ENCODE peak calls at places on chromosome 3, in ten cellular contexts. B is psoas muscle; L is GM23338; J is upper lobe of right lung; M is endodermal cell; U is cardiac muscle cell; K is A549; A is neuronal stem cell; I is colonic mucosa; H is CD4-positive, alpha-beta memory T cell. F is an unnamed sample.

GRCh38 chr3:170155604-170156003 is 25.9 kb downstream of the PHC3 start:
- DNase-seq in B (no peak), L (no peak), J (no peak), M (no peak), U (no peak), K (no peak), A (no peak), I (no peak), H (no peak), F (no peak)

GRCh38 chr3:113222412-113223086 is 11.2 kb downstream of the BOC start:
- DNase-seq in B (no peak), L (no peak), J (no peak), M (no peak), U (no peak), K (no peak), A (no peak), I (no peak), H (no peak), F (peak; percentile 72)

GRCh38 chr3:140972833-140973232 is 31.2 kb downstream of the SLC25A36 start:
- DNase-seq in B (no peak), L (peak; percentile 38), J (no peak), M (no peak), U (peak; percentile 35), K (peak; percentile 19), A (no peak), I (no peak), H (peak; percentile 8), F (no peak)

GRCh38 chr3:106823706-106824105 is 553.5 kb upstream of the CCDC54 start:
- DNase-seq in B (no peak), L (no peak), J (no peak), M (no peak), U (no peak), K (no peak), A (no peak), I (no peak), H (no peak), F (no peak)

GRCh38 chr3:185646382-185647133 is 60.5 kb downstream of the SENP2 start:
- DNase-seq in B (no peak), L (peak; percentile 39), J (no peak), M (peak; percentile 76), U (no peak), K (no peak), A (no peak), I (no peak), H (no peak), F (no peak)

GRCh38 chr3:65927576-65927975 is 111.1 kb downstream of the MAGI1 start:
- DNase-seq in B (no peak), L (peak; percentile 36), J (no peak), M (no peak), U (no peak), K (no peak), A (no peak), I (no peak), H (no peak), F (no peak)

GRCh38 chr3:131163-131889 is 65.2 kb upstream of the CHL1 start:
- DNase-seq in B (no peak), L (no peak), J (no peak), M (no peak), U (no peak), K (no peak), A (no peak), I (no peak), H (no peak), F (no peak)

GRCh38 chr3:188106898-188107684 is 46.9 kb upstream of the LPP start:
- DNase-seq in B (no peak), L (peak; percentile 71), J (no peak), M (peak; percentile 70), U (no peak), K (no peak), A (no peak), I (no peak), H (no peak), F (no peak)

GRCh38 chr3:53650424-53650823 is 156.0 kb downstream of the CACNA1D start:
- DNase-seq in B (no peak), L (no peak), J (no peak), M (no peak), U (no peak), K (no peak), A (no peak), I (no peak), H (no peak), F (no peak)

DNA sequence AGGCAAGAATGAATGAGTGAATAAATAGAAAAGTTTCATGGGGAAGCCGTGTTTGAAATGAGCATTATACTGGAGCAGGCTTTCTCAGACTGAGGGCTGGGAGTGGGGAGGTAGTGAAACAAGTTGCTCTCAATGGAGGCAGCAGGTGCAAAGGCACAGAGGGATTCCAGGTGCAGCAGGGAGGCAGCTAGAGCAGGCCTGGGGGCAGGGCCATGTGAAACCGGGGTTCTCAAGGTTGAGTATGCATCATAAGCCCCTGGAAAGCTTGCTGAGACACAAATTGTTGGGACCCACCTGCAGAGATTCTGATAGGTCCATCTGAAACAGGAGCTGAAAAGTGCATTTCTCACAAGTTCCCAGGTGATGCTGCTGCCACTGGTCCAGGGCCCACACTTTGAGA is 45.3 kb downstream of the BFSP2 start:
- DNase-seq in B (no peak), L (no peak), J (no peak), M (no peak), U (no peak), K (no peak), A (no peak), I (no peak), H (no peak), F (no peak)
- H3K4me1 ChIP-seq in B (peaks cover 15% of the 10 kb centered on the region), L (no peaks in the 10 kb centered on the region), J (no peaks in the 10 kb centered on the region), M (no peaks in the 10 kb centered on the region), U (no peaks in the 10 kb centered on the region), K (peaks cover 24% of the 10 kb centered on the region), A (peaks cover 2% of the 10 kb centered on the region), I (no peaks in the 10 kb centered on the region), H (peaks cover 46% of the 10 kb centered on the region), F (peaks cover 25% of the 10 kb centered on the region)

GRCh38 chr3:57154470-57154869 is 10.7 kb downstream of the IL17RD start:
- DNase-seq in B (no peak), L (no peak), J (no peak), M (peak; percentile 53), U (no peak), K (no peak), A (no peak), I (no peak), H (no peak), F (no peak)
- H3K4me1 ChIP-seq in B (no peaks in the 10 kb centered on the region), L (peaks cover 90% of the 10 kb centered on the region), J (peaks cover 5% of the 10 kb centered on the region), M (peaks cover 45% of the 10 kb centered on the region), U (peaks cover 79% of the 10 kb centered on the region), K (no peaks in the 10 kb centered on the region), A (peaks cover 39% of the 10 kb centered on the region), I (peaks cover 4% of the 10 kb centered on the region), H (peaks cover 8% of the 10 kb centered on the region), F (no peaks in the 10 kb centered on the region)

GRCh38 chr3:127802620-127803019 is 19.7 kb downstream of the MGLL start:
- DNase-seq in B (no peak), L (no peak), J (no peak), M (no peak), U (no peak), K (no peak), A (no peak), I (no peak), H (no peak), F (no peak)

GRCh38 chr3:127804141-127804540 is 18.2 kb downstream of the MGLL start:
- DNase-seq in B (no peak), L (no peak), J (no peak), M (no peak), U (no peak), K (no peak), A (no peak), I (no peak), H (no peak), F (no peak)

GRCh38 chr3:127800508-127800907 is 21.8 kb downstream of the MGLL start:
- DNase-seq in B (no peak), L (no peak), J (no peak), M (no peak), U (peak; percentile 37), K (no peak), A (no peak), I (no peak), H (no peak), F (no peak)

GRCh38 chr3:127803619-127804018 is 18.7 kb downstream of the MGLL start:
- DNase-seq in B (no peak), L (no peak), J (no peak), M (no peak), U (peak; percentile 67), K (peak; percentile 81), A (no peak), I (no peak), H (no peak), F (no peak)

GRCh38 chr3:127801914-127802313 is 20.4 kb downstream of the MGLL start:
- DNase-seq in B (no peak), L (no peak), J (no peak), M (no peak), U (no peak), K (no peak), A (no peak), I (no peak), H (no peak), F (no peak)
- H3K4me1 ChIP-seq in B (peaks cover 30% of the 10 kb centered on the region), L (no peaks in the 10 kb centered on the region), J (peaks cover 5% of the 10 kb centered on the region), M (no peaks in the 10 kb centered on the region), U (no peaks in the 10 kb centered on the region), K (peaks cover 65% of the 10 kb centered on the region), A (no peaks in the 10 kb centered on the region), I (no peaks in the 10 kb centered on the region), H (no peaks in the 10 kb centered on the region), F (no peaks in the 10 kb centered on the region)

DNA sequence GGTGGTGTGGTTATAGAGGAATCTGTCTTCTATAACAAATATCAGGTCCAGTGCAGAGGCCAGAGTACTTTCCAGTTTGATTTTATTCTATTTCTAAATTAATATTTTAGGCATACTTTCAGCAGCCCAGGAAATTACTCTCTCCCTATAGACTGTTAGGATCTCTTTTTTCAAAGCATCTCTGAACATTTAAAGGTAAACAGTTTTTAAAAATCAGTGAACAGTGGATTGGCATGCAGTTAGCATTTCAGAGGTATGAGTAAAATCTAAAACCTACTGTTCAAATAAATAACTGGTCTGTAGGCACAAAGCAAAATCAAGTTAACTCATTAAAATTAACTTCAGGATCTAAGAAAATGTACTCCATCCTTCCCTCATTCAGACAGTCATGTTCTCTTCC is 3.0 kb downstream of the ZBED2 start:
- DNase-seq in B (no peak), L (no peak), J (no peak), M (no peak), U (no peak), K (no peak), A (no peak), I (no peak), H (no peak), F (no peak)
- H3K4me1 ChIP-seq in B (no peaks in the 10 kb centered on the region), L (no peaks in the 10 kb centered on the region), J (no peaks in the 10 kb centered on the region), M (no peaks in the 10 kb centered on the region), U (no peaks in the 10 kb centered on the region), K (peaks cover 77% of the 10 kb centered on the region), A (peaks cover 2% of the 10 kb centered on the region), I (no peaks in the 10 kb centered on the region), H (peaks cover 33% of the 10 kb centered on the region), F (no peaks in the 10 kb centered on the region)

GRCh38 chr3:101849714-101850326 is 506 bp downstream of the NFKBIZ start:
- DNase-seq in B (peak; percentile 45), L (peak; percentile 49), J (peak; percentile 82), M (peak; percentile 82), U (no peak), K (peak; percentile 30), A (peak; percentile 40), I (no peak), H (peak; percentile 59), F (peak; percentile 53)
- H3K4me1 ChIP-seq in B (no peaks in the 10 kb centered on the region), L (peaks cover 21% of the 10 kb centered on the region), J (peaks cover 41% of the 10 kb centered on the region), M (no peaks in the 10 kb centered on the region), U (peaks cover 14% of the 10 kb centered on the region), K (peaks cover 46% of the 10 kb centered on the region), A (peaks cover 6% of the 10 kb centered on the region), I (peaks cover 14% of the 10 kb centered on the region), H (peaks cover 40% of the 10 kb centered on the region), F (peaks cover 62% of the 10 kb centered on the region)